ENCODE peak calls at places on chromosomes 16 and 17, in four cellular contexts. T, W, D and J are unnamed samples.

GRCh38 chr16:48576927-48577326 is 33.1 kb downstream of the N4BP1 start:
- DNase-seq in T (no peak), W (no peak), D (no peak), J (peak)

GRCh38 chr16:890217-890616 is 80.6 kb downstream of the LMF1 start:
- DNase-seq in T (no peak), W (no peak), D (no peak), J (no peak)

GRCh38 chr16:81181013-81181720 is 57.3 kb upstream of the BCO1 start:
- DNase-seq in T (no peak), W (peak), D (peak), J (peak)

GRCh38 chr17:6948562-6948961 is 47.3 kb upstream of the ALOX12 start:
- DNase-seq in T (no peak), W (no peak), D (no peak), J (no peak)

GRCh38 chr16:49575352-49576172 is 202.0 kb downstream of the C16orf78 start:
- DNase-seq in T (no peak), W (peak), D (no peak), J (no peak)

GRCh38 chr17:31235110-31235509 is 61.9 kb downstream of the OMG start:
- DNase-seq in T (no peak), W (no peak), D (no peak), J (no peak)

GRCh38 chr16:47858333-47859067 is 297.3 kb downstream of the ABCC12 start:
- DNase-seq in T (no peak), W (no peak), D (no peak), J (no peak)

GRCh38 chr17:50238594-50239287 is 35.5 kb upstream of the TMEM92 start:
- DNase-seq in T (no peak), W (no peak), D (no peak), J (peak)

GRCh38 chr17:17445296-17445924 is 31.4 kb upstream of the MED9 start:
- DNase-seq in T (no peak), W (no peak), D (no peak), J (no peak)

GRCh38 chr17:48024149-48025039 is 13.2 kb downstream of the COPZ2 start:
- DNase-seq in T (peak), W (peak), D (peak), J (peak)

GRCh38 chr16:31005350-31006085 is 4.9 kb downstream of the STX1B start:
- DNase-seq in T (no peak), W (no peak), D (no peak), J (no peak)

GRCh38 chr17:8300629-8301242 is 5.5 kb upstream of the SLC25A35 start:
- DNase-seq in T (peak), W (peak), D (peak), J (peak)

GRCh38 chr16:72819345-72819744 is 228.6 kb downstream of the ZFHX3 start:
- DNase-seq in T (no peak), W (no peak), D (no peak), J (peak)

GRCh38 chr16:5056347-5056746 is 9.4 kb downstream of the C16orf89 start:
- DNase-seq in T (peak), W (peak), D (no peak), J (no peak)

GRCh38 chr17:2398655-2399571 is 1.9 kb downstream of the MNT start:
- DNase-seq in T (peak), W (peak), D (peak), J (peak)